ENCODE peak calls at places on chromosomes 2 and 18, in six cellular contexts. B, F, L, Q, R and V are unnamed samples.

GRCh38 chr18:76451475-76452331 is 43.3 kb downstream of the ZNF516 start:
- DNase-seq in B (peak), F (no peak), R (peak), L (peak), Q (peak), V (peak)

GRCh38 chr2:11123856-11124759 is 31.2 kb upstream of the SLC66A3 start:
- DNase-seq in R (peak), L (peak), B (peak), F (peak), Q (peak), V (peak)

GRCh38 chr2:15554525-15555218 is 6.5 kb downstream of the NBAS start:
- DNase-seq in R (no peak), Q (no peak), F (no peak), B (peak), L (no peak), V (no peak)

GRCh38 chr2:42934568-42935258 is 142.3 kb upstream of the HAAO start:
- DNase-seq in Q (no peak), F (no peak), R (no peak), L (no peak), B (no peak), V (no peak)

GRCh38 chr2:120786559-120786960 is 50.9 kb downstream of the GLI2 start:
- DNase-seq in L (no peak), F (no peak), Q (no peak), B (no peak), R (no peak), V (no peak)

GRCh38 chr18:49762191-49763077 is 50.9 kb downstream of the ACAA2 start:
- DNase-seq in Q (peak), L (no peak), R (no peak), F (no peak), B (no peak), V (no peak)

GRCh38 chr2:42047488-42048317 is at the start of gene PKDCC:
- DNase-seq in F (no peak), L (peak), B (peak), Q (peak), R (peak), V (no peak)

GRCh38 chr18:33596178-33596854 is 18.3 kb downstream of the ASXL3 start:
- DNase-seq in L (no peak), F (no peak), R (no peak), B (peak), Q (no peak), V (no peak)

GRCh38 chr2:38122344-38122743 is 46.4 kb upstream of the CYP1B1 start:
- DNase-seq in L (no peak), R (no peak), Q (no peak), F (no peak), B (peak), V (no peak)

GRCh38 chr18:13377496-13377895 is 158.9 kb downstream of the LDLRAD4 start:
- DNase-seq in B (no peak), Q (no peak), F (no peak), R (peak), L (no peak), V (peak)

GRCh38 chr2:152396763-152397162 is 61.8 kb downstream of the FMNL2 start:
- DNase-seq in R (no peak), L (no peak), B (peak), Q (no peak), F (no peak), V (no peak)

GRCh38 chr2:241051578-241052487 is 50.3 kb downstream of the MTERF4 start:
- DNase-seq in L (no peak), R (no peak), Q (no peak), B (no peak), F (no peak), V (no peak)

GRCh38 chr18:48455555-48456478 is 46.6 kb upstream of the ZBTB7C start:
- DNase-seq in Q (no peak), L (no peak), R (peak), F (peak), B (peak), V (peak)

GRCh38 chr2:149112068-149112467 is 73.6 kb downstream of the LYPD6B start:
- DNase-seq in Q (no peak), L (no peak), R (no peak), F (no peak), B (no peak), V (no peak)

GRCh38 chr18:21949326-21950015 is 208.9 kb downstream of the MIB1 start:
- DNase-seq in B (no peak), F (no peak), L (no peak), R (no peak), Q (no peak), V (no peak)

GRCh38 chr2:102841107-102841840 is 79.4 kb downstream of the TMEM182 start:
- DNase-seq in F (no peak), L (peak), R (peak), Q (peak), B (peak), V (peak)

GRCh38 chr2:190911813-190912212 is 31.2 kb downstream of the GLS start:
- DNase-seq in L (no peak), B (no peak), F (no peak), Q (no peak), R (no peak), V (no peak)

GRCh38 chr2:98830573-98831145 is 99.7 kb upstream of the MGAT4A start:
- DNase-seq in B (no peak), F (no peak), Q (no peak), R (no peak), L (no peak), V (no peak)

GRCh38 chr18:59556265-59556664 is 141.0 kb downstream of the CCBE1 start:
- DNase-seq in L (no peak), B (peak), F (no peak), Q (no peak), R (no peak), V (no peak)

GRCh38 chr2:175039031-175039430 is 33.9 kb upstream of the CHN1 start:
- DNase-seq in B (no peak), R (no peak), L (no peak), Q (no peak), F (no peak), V (no peak)

GRCh38 chr18:56108486-56109367 is 520.7 kb upstream of the TCF4 start:
- DNase-seq in F (no peak), B (no peak), L (no peak), R (no peak), Q (no peak), V (no peak)

GRCh38 chr18:48802543-48803428 is 148.0 kb downstream of the SMAD7 start:
- DNase-seq in R (peak), L (no peak), F (no peak), B (no peak), Q (peak), V (peak)

GRCh38 chr18:42268793-42269192 is 313.8 kb downstream of the PIK3C3 start:
- DNase-seq in L (no peak), F (no peak), R (no peak), B (no peak), Q (no peak), V (no peak)

GRCh38 chr2:71348302-71348701 is 16.7 kb downstream of the ZNF638 start:
- DNase-seq in L (no peak), B (peak), F (no peak), Q (peak), R (no peak), V (no peak)

GRCh38 chr2:118186110-118186857 is 98.0 kb downstream of the INSIG2 start:
- DNase-seq in F (peak), L (peak), Q (peak), B (peak), R (peak), V (peak)

GRCh38 chr18:9708057-9708881 is at the start of gene RAB31:
- DNase-seq in L (peak), Q (peak), R (peak), F (no peak), B (peak), V (no peak)

GRCh38 chr2:71299507-71299906 is 32.1 kb upstream of the ZNF638 start:
- DNase-seq in B (peak), Q (peak), L (peak), F (no peak), R (no peak), V (no peak)

GRCh38 chr18:51339866-51340265 is 142.4 kb upstream of the MEX3C start:
- DNase-seq in B (no peak), Q (no peak), R (no peak), L (no peak), F (no peak), V (no peak)

GRCh38 chr2:227871375-227871788 is at the start of gene DAW1:
- DNase-seq in Q (no peak), R (peak), L (no peak), B (peak), F (peak), V (peak)

GRCh38 chr2:61343141-61343540 is 127.7 kb downstream of the USP34 start:
- DNase-seq in L (no peak), R (no peak), Q (no peak), B (no peak), F (no peak), V (no peak)

GRCh38 chr2:108927405-108927804 is 61.6 kb downstream of the EDAR start:
- DNase-seq in L (no peak), B (no peak), Q (no peak), R (no peak), F (no peak), V (no peak)

GRCh38 chr18:59899298-59900221 is at the start of gene PMAIP1:
- DNase-seq in Q (peak), L (peak), F (peak), R (peak), B (peak), V (peak)